ENCODE peak calls at places on chromosomes 4 and X, in ten cellular contexts. W is lower leg skin, J is progenitor cell of endocrine pancreas, X is H9, T is endodermal cell, M is OCI-LY7, A is GM10248, D is colonic mucosa, S is lower lobe of right lung, G is endothelial cell. O is an unnamed sample.

GRCh38 chr4:13461511-13461910 is 22.6 kb downstream of the RAB28 start:
- DNase-seq in J (no peak), M (no peak), A (no peak), W (no peak), S (no peak), T (no peak), G (no peak), D (no peak), X (no peak), O (no peak)

GRCh38 chr4:182600093-182600492 is 317.1 kb downstream of the DCTD start:
- DNase-seq in S (no peak), D (no peak), T (no peak), A (no peak), M (no peak), G (no peak), J (no peak), W (no peak), X (no peak), O (no peak)

GRCh38 chr4:54626113-54626512 is 31.6 kb upstream of the KIT start:
- DNase-seq in D (no peak), S (no peak), X (no peak), W (no peak), M (no peak), T (no peak), G (no peak), J (no peak), A (no peak), O (no peak)

GRCh38 chr4:175504316-175504715 is 307.7 kb downstream of the GPM6A start:
- DNase-seq in W (no peak), S (no peak), J (no peak), A (no peak), M (no peak), D (no peak), G (no peak), X (no peak), T (no peak), O (no peak)

GRCh38 chr4:38605794-38606586 is 58.0 kb upstream of the KLF3 start:
- DNase-seq in X (no peak), D (peak), S (no peak), G (no peak), M (no peak), J (no peak), A (no peak), T (no peak), W (no peak), O (no peak)

GRCh38 chr4:18128241-18128640 is 106.7 kb upstream of the LCORL start:
- DNase-seq in J (no peak), S (no peak), T (no peak), A (no peak), M (no peak), G (no peak), W (no peak), D (no peak), X (no peak), O (no peak)

GRCh38 chrX:108186811-108187210 is 95.2 kb downstream of the ATG4A start:
- DNase-seq in G (no peak), D (no peak), M (no peak), S (no peak), A (no peak), X (no peak), W (no peak), T (no peak), J (no peak), O (no peak)

GRCh38 chr4:102343964-102344519 is 1.2 kb downstream of the SLC39A8 start:
- DNase-seq in S (peak), D (peak), X (no peak), M (peak), T (no peak), J (no peak), W (no peak), A (no peak), G (no peak), O (no peak)

GRCh38 chr4:127856485-127857447 is 23.9 kb upstream of the PLK4 start:
- DNase-seq in W (no peak), T (no peak), A (peak), S (no peak), M (no peak), D (no peak), X (no peak), G (no peak), J (no peak), O (no peak)

GRCh38 chrX:4670606-4671005 is 957.2 kb upstream of the PRKX start:
- DNase-seq in M (no peak), D (no peak), T (no peak), S (no peak), W (no peak), X (no peak), J (no peak), G (no peak), A (no peak), O (no peak)

DNA sequence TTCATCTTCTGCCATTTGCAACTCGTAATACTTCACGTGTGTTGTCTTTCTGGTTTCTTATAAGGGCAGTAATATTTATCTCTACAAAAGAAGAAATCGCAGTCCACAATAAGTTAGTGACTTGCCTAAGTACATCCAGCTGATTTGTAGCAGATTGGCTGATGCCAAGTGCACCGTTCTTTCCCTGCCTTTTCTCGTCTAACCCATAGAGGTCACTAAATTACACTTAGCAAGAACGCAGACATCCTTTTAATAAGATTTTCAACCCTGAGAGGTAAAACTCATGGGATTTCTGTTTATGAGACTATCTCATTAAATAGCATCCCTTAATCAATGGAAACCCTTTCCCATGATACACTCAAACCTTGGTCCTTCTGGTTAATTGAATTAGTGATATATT is 408.6 kb upstream of the ACTRT1 start:
- DNase-seq in M (no peak), G (no peak), D (no peak), X (no peak), W (no peak), T (peak), A (no peak), S (no peak), J (no peak), O (no peak)
- TF ChIP-seq CTCF in M (no peak), G (no peak), D (no peak), X (peak), W (no peak), T (peak), A (no peak), S (no peak), J (peak), O (no peak)

GRCh38 chr4:47926667-47927258 is 12.4 kb upstream of the NFXL1 start:
- DNase-seq in S (no peak), X (peak), G (peak), M (peak), J (peak), W (no peak), D (peak), A (peak), T (peak), O (no peak)
- TF ChIP-seq CTCF in S (peak), X (peak), G (peak), M (peak), J (peak), W (no peak), D (peak), A (peak), T (peak), O (no peak)

DNA sequence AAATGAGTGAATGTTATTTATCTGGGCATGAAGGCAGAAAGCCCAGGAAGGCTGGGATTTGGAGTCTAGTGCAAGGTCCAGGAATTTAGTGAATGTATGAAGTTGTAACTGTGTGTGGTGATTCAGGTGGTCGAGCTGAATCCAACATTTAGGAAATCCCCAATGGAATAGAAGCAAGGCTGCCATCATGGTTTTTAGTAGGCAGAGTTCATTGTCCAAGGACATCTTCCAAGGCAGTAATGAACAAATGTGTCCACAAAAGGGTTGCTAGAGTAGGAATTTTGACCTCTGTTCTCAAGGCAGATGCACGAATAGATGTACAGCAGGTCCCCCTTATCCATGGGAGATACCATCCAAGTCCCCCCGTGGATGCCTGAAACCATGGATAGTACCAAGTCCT is 42.9 kb upstream of the ACSL1 start:
- DNase-seq in G (no peak), S (no peak), M (no peak), X (no peak), J (no peak), A (no peak), W (no peak), T (no peak), D (no peak), O (no peak)
- TF ChIP-seq CTCF in G (no peak), S (no peak), M (no peak), X (no peak), J (no peak), A (no peak), W (no peak), T (no peak), D (no peak), O (no peak)

DNA sequence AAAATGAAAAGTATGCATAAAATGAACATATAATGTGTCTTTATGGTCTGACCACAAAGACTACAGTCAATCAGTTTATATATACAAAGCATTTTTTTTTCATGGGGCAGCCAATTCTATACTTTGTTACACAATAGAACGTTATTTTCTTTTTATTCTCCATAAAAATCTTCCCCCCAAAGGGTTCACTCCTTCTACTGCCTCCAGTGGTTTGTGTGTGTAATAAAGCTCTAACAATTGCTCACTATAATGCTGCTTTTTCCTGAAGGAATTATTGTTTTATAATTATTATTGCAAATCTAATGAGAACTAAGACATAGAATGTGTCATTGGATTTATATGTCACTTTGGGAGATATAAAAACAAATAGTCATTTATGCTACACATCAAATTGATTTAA is 664.1 kb upstream of the PABPC4L start:
- DNase-seq in M (no peak), G (no peak), D (no peak), W (no peak), J (no peak), X (no peak), T (no peak), A (no peak), S (no peak), O (no peak)
- TF ChIP-seq CTCF in M (peak), G (no peak), D (no peak), W (no peak), J (peak), X (peak), T (peak), A (no peak), S (no peak), O (no peak)

GRCh38 chrX:123807825-123808416 is 51.9 kb upstream of the XIAP start:
- DNase-seq in S (no peak), M (no peak), J (no peak), G (no peak), W (no peak), D (no peak), A (no peak), X (no peak), T (no peak), O (no peak)
- TF ChIP-seq CTCF in S (no peak), M (no peak), J (no peak), G (no peak), W (no peak), D (no peak), A (no peak), X (no peak), T (no peak), O (no peak)

DNA sequence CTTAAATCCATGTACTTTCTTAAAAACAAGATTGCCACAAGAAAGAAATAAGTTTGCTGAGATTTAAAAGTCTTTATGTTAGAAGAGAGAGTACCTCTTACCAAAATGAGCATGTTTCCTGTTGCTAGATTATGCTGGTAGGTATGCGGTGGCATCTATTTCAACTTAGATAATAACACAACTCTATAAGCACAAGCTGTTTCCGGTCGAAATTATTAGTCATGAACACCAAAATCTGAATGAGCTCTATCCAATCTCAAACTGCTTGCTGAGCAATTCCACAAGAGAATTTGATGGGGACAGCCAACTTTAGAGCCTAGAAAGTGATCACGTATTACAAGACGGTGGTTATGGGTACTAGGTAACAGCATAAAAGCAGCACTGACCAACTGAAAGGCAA is 49.3 kb downstream of the CBR4 start:
- DNase-seq in A (no peak), J (no peak), M (no peak), G (no peak), X (no peak), D (no peak), T (no peak), S (no peak), W (no peak), O (no peak)
- TF ChIP-seq CTCF in A (no peak), J (no peak), M (no peak), G (no peak), X (no peak), D (no peak), T (no peak), S (no peak), W (no peak), O (no peak)

GRCh38 chrX:156004740-156005139 is 7.2 kb downstream of the IL9R start:
- DNase-seq in X (no peak), T (no peak), W (no peak), D (no peak), M (no peak), S (no peak), J (no peak), G (no peak), A (no peak), O (no peak)

GRCh38 chrX:156002517-156002916 is 5.0 kb downstream of the IL9R start:
- DNase-seq in J (no peak), A (no peak), T (no peak), X (no peak), W (no peak), G (no peak), M (no peak), D (no peak), S (no peak), O (no peak)

GRCh38 chrX:156003486-156004185 is 6.1 kb downstream of the IL9R start:
- DNase-seq in S (no peak), A (no peak), T (no peak), M (no peak), D (no peak), X (no peak), J (no peak), G (no peak), W (no peak), O (no peak)

GRCh38 chrX:156004256-156004655 is 6.8 kb downstream of the IL9R start:
- DNase-seq in S (no peak), J (no peak), A (no peak), T (no peak), M (no peak), W (no peak), G (no peak), X (no peak), D (no peak), O (no peak)

DNA sequence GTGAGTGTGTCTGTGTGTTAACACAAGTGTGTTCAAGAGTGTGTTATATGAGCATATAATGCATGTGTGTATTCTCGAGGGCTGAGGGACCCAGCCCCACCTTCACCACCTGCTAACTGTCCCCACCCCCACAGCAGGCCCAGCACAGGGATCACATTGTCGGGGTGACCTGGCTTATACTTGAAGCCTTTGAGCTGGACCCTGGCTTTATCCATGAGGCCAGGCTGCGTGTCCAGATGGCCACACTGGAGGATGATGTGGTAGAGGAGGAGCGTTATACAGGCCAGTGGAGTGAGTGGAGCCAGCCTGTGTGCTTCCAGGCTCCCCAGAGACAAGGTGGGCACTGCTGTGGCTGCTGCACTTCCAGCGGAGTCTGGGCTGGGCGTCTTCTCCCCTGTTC is 7.6 kb downstream of the IL9R start:
- DNase-seq in G (no peak), W (no peak), X (no peak), J (no peak), A (no peak), M (no peak), D (no peak), S (no peak), T (no peak), O (no peak)
- TF ChIP-seq CTCF in G (no peak), W (no peak), X (no peak), J (no peak), A (no peak), M (no peak), D (no peak), S (no peak), T (no peak), O (no peak)